ENCODE peak calls at places on chromosomes 1 and 21, in seven cellular contexts. V is activated T-cell treated with anti-CD3 and anti-CD28 coated beads, Interleukin-2, amount 50 U/mL, for 1 hour; J is 8988T; O is H4; C is GM12891; F is renal cortical epithelial cell; Z is GM12865. L is an unnamed sample.

GRCh38 chr1:87763498-87763897 is 434.8 kb downstream of the LMO4 start:
- DNase-seq in C (no peak), F (no peak), V (no peak), O (no peak), J (no peak), Z (no peak), L (no peak)

GRCh38 chr1:53592521-53592982 is 133.4 kb downstream of the DMRTB1 start:
- DNase-seq in Z (no peak), J (no peak), V (peak), F (peak), C (no peak), O (peak), L (no peak)

GRCh38 chr1:172654535-172654934 is 4.4 kb upstream of the FASLG start:
- DNase-seq in F (peak), Z (peak), O (no peak), V (no peak), J (peak), C (no peak), L (peak)

GRCh38 chr1:207810173-207810572 is 58.3 kb downstream of the CD46 start:
- DNase-seq in V (no peak), C (no peak), F (peak), Z (no peak), O (no peak), J (no peak), L (no peak)

GRCh38 chr1:172673761-172674160 is 14.9 kb downstream of the FASLG start:
- DNase-seq in J (no peak), V (no peak), Z (no peak), C (no peak), F (peak), O (no peak), L (no peak)

GRCh38 chr1:28973850-28974841 is 59.8 kb downstream of the EPB41 start:
- DNase-seq in O (no peak), F (no peak), J (no peak), C (no peak), V (no peak), Z (no peak), L (no peak)

GRCh38 chr1:204084247-204084772 is 11.4 kb downstream of the SOX13 start:
- DNase-seq in Z (no peak), J (no peak), O (no peak), F (peak), V (no peak), C (no peak), L (no peak)

GRCh38 chr1:236907205-236907604 is 97.0 kb downstream of the MT1HL1 start:
- DNase-seq in O (no peak), Z (no peak), F (no peak), C (no peak), V (no peak), J (no peak), L (no peak)

GRCh38 chr1:54239603-54240002 is 39.6 kb downstream of the MRPL37 start:
- DNase-seq in F (no peak), C (no peak), J (no peak), Z (no peak), V (no peak), O (no peak), L (no peak)

GRCh38 chr1:25623007-25623406 is 6.4 kb downstream of the MAN1C1 start:
- DNase-seq in V (no peak), J (no peak), Z (no peak), C (no peak), F (no peak), O (no peak), L (peak)

GRCh38 chr1:85585845-85586244 is 5.3 kb downstream of the CCN1 start:
- DNase-seq in V (no peak), Z (no peak), F (peak), J (no peak), C (no peak), O (peak), L (no peak)

GRCh38 chr1:19730793-19731192 is 66.1 kb downstream of the HTR6 start:
- DNase-seq in O (no peak), F (no peak), J (no peak), Z (no peak), C (no peak), V (no peak), L (no peak)

GRCh38 chr1:158118713-158119402 is 61.8 kb upstream of the CD1D start:
- DNase-seq in F (no peak), V (no peak), J (no peak), Z (no peak), C (no peak), O (no peak), L (no peak)

GRCh38 chr1:168236836-168237611 is 11.2 kb downstream of the SFT2D2 start:
- DNase-seq in Z (no peak), V (no peak), J (no peak), C (no peak), O (no peak), F (no peak), L (no peak)

GRCh38 chr1:27564710-27565649 is 39.0 kb downstream of the AHDC1 start:
- DNase-seq in V (no peak), Z (no peak), O (no peak), C (no peak), F (no peak), J (no peak), L (no peak)

GRCh38 chr1:166947398-166948043 is 27.8 kb downstream of the ILDR2 start:
- DNase-seq in Z (peak), V (no peak), F (peak), O (peak), J (no peak), C (no peak), L (no peak)

GRCh38 chr21:22145555-22145954 is 1147.3 kb downstream of the NCAM2 start:
- DNase-seq in C (no peak), J (no peak), Z (no peak), V (no peak), O (no peak), F (no peak), L (no peak)

GRCh38 chr1:19582318-19582717 is 61.8 kb upstream of the NBL1 start:
- DNase-seq in F (no peak), O (peak), C (peak), J (no peak), Z (peak), V (peak), L (peak)

GRCh38 chr1:50929376-50929958 is 30.6 kb downstream of the FAF1 start:
- DNase-seq in O (peak), Z (peak), V (no peak), C (no peak), J (no peak), F (peak), L (no peak)

GRCh38 chr1:100265562-100265930 is 470 bp upstream of the RTCA start:
- DNase-seq in V (no peak), F (peak), O (no peak), C (no peak), Z (no peak), J (no peak), L (no peak)

GRCh38 chr1:63320024-63320799 is 2.2 kb upstream of the FOXD3 start:
- DNase-seq in J (no peak), O (no peak), F (no peak), V (peak), C (no peak), Z (no peak), L (peak)

GRCh38 chr1:14910947-14911721 is 242.4 kb upstream of the TMEM51 start:
- DNase-seq in O (peak), V (no peak), C (no peak), F (peak), Z (no peak), J (no peak), L (no peak)

GRCh38 chr1:94329276-94329675 is 88.9 kb upstream of the ABCD3 start:
- DNase-seq in C (no peak), V (no peak), O (no peak), F (no peak), J (no peak), Z (no peak), L (no peak)

GRCh38 chr1:24984800-24985552 is 54.9 kb upstream of the RUNX3 start:
- DNase-seq in O (no peak), C (no peak), J (no peak), Z (no peak), F (no peak), V (no peak), L (peak)